ENCODE peak calls at places on chromosomes 11 and 22, in five cellular contexts. T is heart left ventricle; P is mesenchymal stem cell; M is psoas muscle; Y is CD8-positive, alpha-beta T cell. W is an unnamed sample. For H3K4me1, the result is how much of the 10 kb centered on the place peaks cover.

GRCh38 chr11:70326365-70326803 is 55.9 kb downstream of the PPFIA1 start:
- DNase-seq in Y (no peak), T (no peak), M (no peak), P (peak), W (no peak)

GRCh38 chr11:10503777-10504176 is 37.2 kb downstream of the RNF141 start:
- DNase-seq in T (no peak), P (no peak), Y (no peak), M (no peak), W (no peak)

GRCh38 chr11:63673579-63673978 is 2.4 kb upstream of the ATL3 start:
- DNase-seq in P (no peak), Y (no peak), M (no peak), T (no peak), W (no peak)

GRCh38 chr11:65786008-65786785 is 666 bp upstream of the OVOL1 start:
- DNase-seq in M (peak), P (no peak), T (no peak), Y (peak), W (no peak)

GRCh38 chr11:73538381-73538872 is 59.5 kb downstream of the FAM168A start:
- DNase-seq in P (no peak), M (no peak), Y (no peak), T (no peak), W (peak)

GRCh38 chr11:73262851-73263495 is 9.2 kb upstream of the P2RY6 start:
- DNase-seq in Y (no peak), T (no peak), M (no peak), P (peak), W (no peak)

GRCh38 chr11:111665779-111666178 is 63.5 kb downstream of the SIK2 start:
- DNase-seq in M (no peak), P (peak), T (no peak), Y (no peak), W (peak)

GRCh38 chr11:127873478-127873877 is 713.9 kb downstream of the ETS1 start:
- DNase-seq in Y (no peak), T (no peak), M (no peak), P (no peak), W (no peak)

GRCh38 chr22:18032455-18033101 is 8.2 kb upstream of the MICAL3 start:
- DNase-seq in Y (no peak), P (peak), M (no peak), T (peak), W (no peak)

GRCh38 chr11:72840780-72841179 is 26.6 kb downstream of the ATG16L2 start:
- DNase-seq in T (no peak), M (no peak), P (peak), Y (no peak), W (no peak)

GRCh38 chr22:31085493-31085824 is 4.3 kb downstream of the SMTN start:
- DNase-seq in P (no peak), M (peak), T (peak), Y (no peak), W (no peak)

GRCh38 chr22:30474683-30475424 is 3.0 kb upstream of the SEC14L3 start:
- DNase-seq in P (no peak), T (no peak), Y (peak), M (no peak), W (no peak)

GRCh38 chr11:45751430-45751829 is 53.5 kb upstream of the SLC35C1 start:
- DNase-seq in T (no peak), P (no peak), M (no peak), Y (no peak), W (no peak)

GRCh38 chr11:117771197-117771596 is 25.8 kb downstream of the DSCAML1 start:
- DNase-seq in P (no peak), Y (no peak), T (no peak), M (no peak), W (no peak)

GRCh38 chr11:13450832-13451397 is 12.1 kb downstream of the BTBD10 start:
- DNase-seq in T (no peak), M (no peak), Y (no peak), P (no peak), W (no peak)

GRCh38 chr22:36757608-36758220 is 18.2 kb downstream of the IFT27 start:
- DNase-seq in P (peak), T (peak), Y (peak), M (peak), W (peak)

GRCh38 chr11:38766796-38767195 is 2168.8 kb upstream of the RAG2 start:
- DNase-seq in T (no peak), M (no peak), Y (no peak), P (no peak), W (no peak)

GRCh38 chr11:2511421-2512369 is 66.9 kb downstream of the KCNQ1 start:
- DNase-seq in M (peak), Y (peak), T (peak), P (no peak), W (no peak)

GRCh38 chr11:34050967-34051348 is 573 bp upstream of the CAPRIN1 start:
- DNase-seq in T (no peak), Y (no peak), M (no peak), P (peak), W (no peak)

GRCh38 chr11:25943777-25944661 is 387.9 kb upstream of the ANO3 start:
- DNase-seq in Y (no peak), M (no peak), P (no peak), T (no peak), W (no peak)

GRCh38 chr22:43506487-43506886 is 94.7 kb downstream of the MPPED1 start:
- DNase-seq in Y (no peak), P (no peak), T (no peak), M (no peak), W (no peak)

GRCh38 chr11:32173435-32173834 is 82.6 kb downstream of the RCN1 start:
- DNase-seq in Y (no peak), M (peak), P (peak), T (peak), W (no peak)

GRCh38 chr11:134596404-134596803 is 184.4 kb upstream of the B3GAT1 start:
- DNase-seq in M (no peak), T (no peak), Y (no peak), P (no peak), W (no peak)

GRCh38 chr22:38317995-38318715 is 922 bp upstream of the CSNK1E start:
- DNase-seq in M (peak), Y (no peak), P (peak), T (peak), W (peak)

GRCh38 chr22:42842658-42843370 is 14.3 kb downstream of the ARFGAP3 start:
- DNase-seq in T (no peak), Y (no peak), P (no peak), M (no peak), W (no peak)

GRCh38 chr11:120236169-120237107 is 3.5 kb upstream of the POU2F3 start:
- DNase-seq in T (no peak), Y (no peak), P (peak), M (no peak), W (no peak)

GRCh38 chr22:39994566-39995345 is at the start of gene FAM83F:
- DNase-seq in M (no peak), Y (peak), T (no peak), P (peak), W (peak)

GRCh38 chr11:122664188-122664587 is 8.7 kb downstream of the UBASH3B start:
- DNase-seq in Y (no peak), M (no peak), T (no peak), P (peak), W (no peak)
- H3K4me1 ChIP-seq in Y (half or more), M (under half), T (under half), P (under half), W (half or more)

DNA sequence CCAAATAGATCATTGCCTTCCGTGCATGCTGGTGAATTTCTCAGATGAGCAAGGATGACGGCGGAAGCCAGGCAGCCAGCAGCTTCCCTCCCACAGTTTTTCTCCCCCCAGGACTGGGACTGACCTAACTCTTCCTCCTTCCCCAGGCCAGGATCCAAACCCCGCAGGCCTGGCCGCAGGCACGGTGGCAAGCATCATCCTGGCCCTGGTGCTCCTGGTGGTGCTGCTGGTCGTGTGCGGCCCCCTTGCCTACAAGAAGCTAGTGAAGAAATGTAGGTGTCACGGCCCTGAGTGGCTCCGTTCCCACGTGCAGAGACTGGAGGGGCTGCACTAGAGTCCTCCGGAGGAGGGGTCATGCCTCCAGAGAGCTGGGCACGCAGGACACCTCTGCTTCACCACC is 20.5 kb downstream of the CD5 start:
- DNase-seq in T (no peak), P (no peak), M (no peak), Y (no peak), W (no peak)
- H3K27ac ChIP-seq in T (no peak), P (no peak), M (no peak), Y (no peak), W (no peak)

GRCh38 chr11:114377612-114378267 is 22.6 kb downstream of the C11orf71 start:
- DNase-seq in P (peak), T (no peak), M (no peak), Y (no peak), W (no peak)
- H3K4me3 ChIP-seq in P (no peak), T (no peak), M (no peak), Y (no peak), W (no peak)

GRCh38 chr11:12214751-12215150 is 104.4 kb downstream of the MICAL2 start:
- DNase-seq in T (no peak), M (no peak), Y (no peak), P (peak), W (no peak)
- H3K4me1 ChIP-seq in T (under half), M (under half), Y (under half), P (under half), W (under half)

GRCh38 chr11:61024938-61025818 is 53.7 kb downstream of the CD6 start:
- DNase-seq in P (no peak), Y (no peak), M (no peak), T (no peak), W (no peak)
- H3K27ac ChIP-seq in P (no peak), Y (peak), M (no peak), T (peak), W (peak)

DNA sequence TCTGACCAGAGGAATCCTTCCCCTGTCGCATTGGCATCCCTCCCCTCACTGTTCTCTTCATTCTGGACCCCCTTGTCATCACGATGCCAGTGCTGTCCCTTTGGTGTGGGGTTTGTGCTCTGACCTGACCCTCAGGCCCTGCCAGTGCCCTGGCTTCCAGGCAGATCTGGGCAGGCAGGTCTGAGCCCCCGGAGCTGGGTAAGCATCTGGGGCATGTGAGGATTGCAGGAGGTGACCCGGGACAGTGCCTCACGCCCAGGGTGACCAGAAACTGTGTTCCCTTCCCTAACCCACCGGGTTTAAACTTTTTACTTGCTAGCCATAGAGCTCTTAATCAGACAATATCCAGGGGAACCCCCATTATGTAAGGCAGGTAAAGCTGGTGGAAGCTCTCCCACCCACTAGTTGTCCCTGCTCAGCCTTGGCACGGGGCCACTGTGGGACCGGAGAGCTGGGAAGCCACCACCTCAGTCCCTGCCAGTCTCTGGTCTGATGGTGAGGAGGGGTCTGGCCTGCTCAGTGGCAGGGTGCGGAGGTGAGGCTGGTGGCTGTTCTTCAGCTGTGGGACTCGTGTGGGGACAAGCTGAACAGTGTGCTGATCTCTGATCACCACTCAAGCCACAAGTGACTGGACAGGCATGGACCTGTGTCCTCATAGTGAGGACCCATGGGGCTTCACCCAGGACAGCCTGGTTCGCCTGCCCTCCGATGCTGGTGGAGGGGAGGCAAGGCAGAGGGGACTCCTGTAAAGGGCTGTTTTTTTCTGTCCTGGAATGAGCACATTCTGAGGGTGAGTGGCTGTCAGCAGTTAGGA is 38.0 kb downstream of the BCR start:
- DNase-seq in M (no peak), P (no peak), T (no peak), Y (no peak), W (no peak)
- H3K4me3 ChIP-seq in M (no peak), P (no peak), T (no peak), Y (no peak), W (no peak)

GRCh38 chr11:69295995-69296889 is 2.3 kb downstream of the MYEOV start:
- DNase-seq in Y (no peak), P (peak), T (peak), M (peak), W (no peak)

GRCh38 chr11:69297926-69298777 is 4.2 kb downstream of the MYEOV start:
- DNase-seq in Y (peak), M (peak), T (peak), P (peak), W (peak)

GRCh38 chr11:69297225-69297925 is 3.4 kb downstream of the MYEOV start:
- DNase-seq in T (peak), M (peak), Y (peak), P (peak), W (peak)

GRCh38 chr11:69295079-69295994 is 1.4 kb downstream of the MYEOV start:
- DNase-seq in T (no peak), P (no peak), M (no peak), Y (no peak), W (no peak)

DNA sequence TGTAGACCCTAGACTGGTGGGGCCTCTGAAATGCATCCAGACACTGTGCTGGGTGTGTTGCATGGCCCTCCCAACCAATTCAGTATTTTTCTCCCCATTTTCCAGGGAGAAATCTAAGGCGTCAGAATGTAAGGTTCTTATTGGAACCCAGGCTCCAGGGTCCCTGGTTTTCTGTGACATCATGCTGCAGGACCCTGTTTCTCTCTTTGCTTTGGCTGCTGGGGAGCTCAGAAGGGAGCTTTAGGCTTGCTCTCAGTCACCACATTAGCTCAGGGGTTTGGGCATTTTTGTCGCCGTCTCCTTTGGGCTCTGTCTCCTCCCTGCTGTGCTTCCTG is 2.9 kb downstream of the MYEOV start:
- DNase-seq in T (peak), M (no peak), P (no peak), Y (no peak), W (no peak)
- H3K4me1 ChIP-seq in T (under half), M (under half), P (under half), Y (under half), W (under half)

GRCh38 chr11:61958590-61958989 is 8.4 kb downstream of the BEST1 start:
- DNase-seq in T (no peak), P (no peak), Y (no peak), M (no peak), W (no peak)
- H3K27ac ChIP-seq in T (no peak), P (no peak), Y (no peak), M (no peak), W (no peak)